ENCODE peak calls at places on chromosomes 1 and 21, in five cellular contexts. W is Ammon's horn; U is stimulated activated CD4-positive, alpha-beta T cell treated with anti-CD3 and anti-CD28 coated beads, TNF-alpha, amount 100 ng/mL, for 4 hours; R is GM20000; Z is DMS153. H is an unnamed sample.

GRCh38 chr1:53362270-53362669 is 34.4 kb upstream of the LRP8 start:
- DNase-seq in W (no peak), U (no peak), R (no peak), Z (no peak), H (no peak)

GRCh38 chr21:44548381-44548780 is 2.9 kb downstream of the KRTAP10-2 start:
- DNase-seq in W (no peak), U (no peak), R (no peak), Z (no peak), H (no peak)

GRCh38 chr21:26683996-26684395 is 110.9 kb upstream of the CYYR1 start:
- DNase-seq in W (no peak), U (no peak), R (no peak), Z (no peak), H (no peak)

GRCh38 chr1:29470788-29471119 is 234.4 kb downstream of the PTPRU start:
- DNase-seq in W (no peak), U (no peak), R (no peak), Z (peak), H (no peak)

GRCh38 chr1:56803561-56804156 is 15.5 kb downstream of the FYB2 start:
- DNase-seq in W (no peak), U (no peak), R (peak), Z (no peak), H (peak)

GRCh38 chr21:19322360-19322759 is 918.8 kb upstream of the TMPRSS15 start:
- DNase-seq in W (peak), U (no peak), R (no peak), Z (no peak), H (no peak)

GRCh38 chr1:246219508-246220030 is 287.5 kb downstream of the SMYD3 start:
- DNase-seq in W (no peak), U (no peak), R (peak), Z (peak), H (peak)

GRCh38 chr1:175072131-175072941 is 4.7 kb downstream of the TNN start:
- DNase-seq in W (peak), U (no peak), R (peak), Z (peak), H (peak)

GRCh38 chr1:98458514-98459259 is 202.8 kb upstream of the SNX7 start:
- DNase-seq in W (no peak), U (no peak), R (no peak), Z (no peak), H (no peak)

GRCh38 chr1:29688477-29689365 is 452.4 kb downstream of the PTPRU start:
- DNase-seq in W (no peak), U (no peak), R (no peak), Z (no peak), H (no peak)

H was measured in GM12865.